ENCODE peak calls at places on chromosomes 7 and 10, in seven cellular contexts. One of them, this sample, is unnamed.

GRCh38 chr7:51017576-51018535 is 235.2 kb upstream of the GRB10 start:
- DNase-seq in lower lobe of right lung: no peak
- DNase-seq in ACHN: no peak
- DNase-seq in D341Med: no peak
- DNase-seq in NCI-H1694: no peak
- DNase-seq in HTR-8/SVneo: no peak
- DNase-seq in astrocyte of the spinal cord: no peak
- DNase-seq in this sample: no peak

GRCh38 chr10:102941401-102941800 is 23.3 kb downstream of the CNNM2 start:
- DNase-seq in NCI-H1694: no peak
- DNase-seq in astrocyte of the spinal cord: no peak
- DNase-seq in lower lobe of right lung: no peak
- DNase-seq in D341Med: no peak
- DNase-seq in HTR-8/SVneo: no peak
- DNase-seq in ACHN: no peak
- DNase-seq in this sample: no peak

GRCh38 chr7:128353189-128353588 is 8.3 kb downstream of the PRRT4 start:
- DNase-seq in astrocyte of the spinal cord: no peak
- DNase-seq in ACHN: no peak
- DNase-seq in NCI-H1694: no peak
- DNase-seq in D341Med: no peak
- DNase-seq in lower lobe of right lung: no peak
- DNase-seq in HTR-8/SVneo: no peak
- DNase-seq in this sample: no peak

GRCh38 chr7:138030679-138031351 is 28.9 kb upstream of the CREB3L2 start:
- DNase-seq in NCI-H1694: no peak
- DNase-seq in astrocyte of the spinal cord: no peak
- DNase-seq in HTR-8/SVneo: no peak
- DNase-seq in D341Med: no peak
- DNase-seq in lower lobe of right lung: no peak
- DNase-seq in ACHN: peak; percentile 17
- DNase-seq in this sample: peak; percentile 33

GRCh38 chr10:48604408-48605263 is at the start of gene ARHGAP22:
- DNase-seq in astrocyte of the spinal cord: peak; percentile 52
- DNase-seq in NCI-H1694: no peak
- DNase-seq in ACHN: peak; percentile 62
- DNase-seq in lower lobe of right lung: peak; percentile 56
- DNase-seq in HTR-8/SVneo: peak; percentile 73
- DNase-seq in D341Med: peak; percentile 60
- DNase-seq in this sample: peak; percentile 70

GRCh38 chr7:112665709-112666108 is 124.5 kb downstream of the TMEM168 start:
- DNase-seq in lower lobe of right lung: no peak
- DNase-seq in HTR-8/SVneo: no peak
- DNase-seq in astrocyte of the spinal cord: peak; percentile 25
- DNase-seq in NCI-H1694: no peak
- DNase-seq in ACHN: peak; percentile 36
- DNase-seq in D341Med: peak; percentile 49
- DNase-seq in this sample: peak; percentile 21

GRCh38 chr7:155983176-155983815 is 171.0 kb upstream of the SHH start:
- DNase-seq in D341Med: no peak
- DNase-seq in astrocyte of the spinal cord: no peak
- DNase-seq in HTR-8/SVneo: no peak
- DNase-seq in NCI-H1694: no peak
- DNase-seq in ACHN: no peak
- DNase-seq in lower lobe of right lung: no peak
- DNase-seq in this sample: no peak

GRCh38 chr10:63798599-63799498 is 277.6 kb downstream of the REEP3 start:
- DNase-seq in lower lobe of right lung: peak; percentile 69
- DNase-seq in ACHN: peak; percentile 9
- DNase-seq in NCI-H1694: no peak
- DNase-seq in HTR-8/SVneo: peak; percentile 41
- DNase-seq in astrocyte of the spinal cord: peak; percentile 98
- DNase-seq in D341Med: no peak
- DNase-seq in this sample: peak; percentile 96

GRCh38 chr10:87761892-87762291 is 56.1 kb downstream of the ATAD1 start:
- DNase-seq in D341Med: no peak
- DNase-seq in astrocyte of the spinal cord: peak; percentile 69
- DNase-seq in NCI-H1694: no peak
- DNase-seq in ACHN: peak; percentile 65
- DNase-seq in lower lobe of right lung: no peak
- DNase-seq in HTR-8/SVneo: peak; percentile 17
- DNase-seq in this sample: peak; percentile 39

GRCh38 chr7:102466097-102466496 is 1.3 kb downstream of the LRWD1 start:
- DNase-seq in NCI-H1694: no peak
- DNase-seq in ACHN: no peak
- DNase-seq in astrocyte of the spinal cord: no peak
- DNase-seq in D341Med: no peak
- DNase-seq in lower lobe of right lung: no peak
- DNase-seq in HTR-8/SVneo: no peak
- DNase-seq in this sample: no peak

GRCh38 chr10:72088879-72089585 is 681 bp upstream of the SPOCK2 start:
- DNase-seq in D341Med: no peak
- DNase-seq in astrocyte of the spinal cord: peak; percentile 8
- DNase-seq in NCI-H1694: peak; percentile 52
- DNase-seq in lower lobe of right lung: peak; percentile 64
- DNase-seq in ACHN: no peak
- DNase-seq in HTR-8/SVneo: no peak
- DNase-seq in this sample: no peak

GRCh38 chr7:38438938-38439337 is 165.5 kb upstream of the TARP start:
- DNase-seq in lower lobe of right lung: no peak
- DNase-seq in ACHN: no peak
- DNase-seq in HTR-8/SVneo: no peak
- DNase-seq in astrocyte of the spinal cord: no peak
- DNase-seq in NCI-H1694: no peak
- DNase-seq in D341Med: no peak
- DNase-seq in this sample: no peak

GRCh38 chr10:132357286-132358058 is 25.5 kb downstream of the LRRC27 start:
- DNase-seq in ACHN: no peak
- DNase-seq in lower lobe of right lung: no peak
- DNase-seq in astrocyte of the spinal cord: no peak
- DNase-seq in D341Med: no peak
- DNase-seq in HTR-8/SVneo: no peak
- DNase-seq in NCI-H1694: no peak
- DNase-seq in this sample: no peak

GRCh38 chr7:47335557-47336177 is 246.2 kb downstream of the TNS3 start:
- DNase-seq in astrocyte of the spinal cord: no peak
- DNase-seq in lower lobe of right lung: no peak
- DNase-seq in NCI-H1694: no peak
- DNase-seq in HTR-8/SVneo: no peak
- DNase-seq in D341Med: no peak
- DNase-seq in ACHN: no peak
- DNase-seq in this sample: no peak

GRCh38 chr10:131657318-131657984 is 243.4 kb upstream of the PPP2R2D start:
- DNase-seq in lower lobe of right lung: no peak
- DNase-seq in HTR-8/SVneo: no peak
- DNase-seq in ACHN: no peak
- DNase-seq in D341Med: no peak
- DNase-seq in NCI-H1694: no peak
- DNase-seq in astrocyte of the spinal cord: no peak
- DNase-seq in this sample: no peak

GRCh38 chr10:48652344-48652743 is 32.3 kb upstream of the WDFY4 start:
- DNase-seq in HTR-8/SVneo: no peak
- DNase-seq in D341Med: no peak
- DNase-seq in lower lobe of right lung: no peak
- DNase-seq in NCI-H1694: no peak
- DNase-seq in ACHN: no peak
- DNase-seq in astrocyte of the spinal cord: no peak
- DNase-seq in this sample: no peak

GRCh38 chr10:130910848-130911247 is 400.7 kb downstream of the TCERG1L start:
- DNase-seq in HTR-8/SVneo: no peak
- DNase-seq in ACHN: no peak
- DNase-seq in lower lobe of right lung: no peak
- DNase-seq in D341Med: no peak
- DNase-seq in NCI-H1694: no peak
- DNase-seq in astrocyte of the spinal cord: no peak
- DNase-seq in this sample: no peak

GRCh38 chr7:36016648-36017047 is 136.4 kb upstream of the EEPD1 start:
- DNase-seq in ACHN: no peak
- DNase-seq in D341Med: no peak
- DNase-seq in HTR-8/SVneo: no peak
- DNase-seq in astrocyte of the spinal cord: no peak
- DNase-seq in lower lobe of right lung: no peak
- DNase-seq in NCI-H1694: no peak
- DNase-seq in this sample: no peak

GRCh38 chr10:856405-857157 is 74.9 kb downstream of the LARP4B start:
- DNase-seq in astrocyte of the spinal cord: peak; percentile 14
- DNase-seq in lower lobe of right lung: no peak
- DNase-seq in HTR-8/SVneo: no peak
- DNase-seq in D341Med: no peak
- DNase-seq in NCI-H1694: no peak
- DNase-seq in ACHN: no peak
- DNase-seq in this sample: no peak

GRCh38 chr10:98486421-98486820 is 39.7 kb upstream of the HPS1 start:
- DNase-seq in HTR-8/SVneo: no peak
- DNase-seq in lower lobe of right lung: no peak
- DNase-seq in D341Med: no peak
- DNase-seq in NCI-H1694: no peak
- DNase-seq in astrocyte of the spinal cord: no peak
- DNase-seq in ACHN: no peak
- DNase-seq in this sample: no peak

GRCh38 chr7:151448261-151449252 is 8.6 kb upstream of the CRYGN start:
- DNase-seq in lower lobe of right lung: peak; percentile 74
- DNase-seq in astrocyte of the spinal cord: peak; percentile 66
- DNase-seq in HTR-8/SVneo: peak; percentile 75
- DNase-seq in NCI-H1694: peak; percentile 44
- DNase-seq in ACHN: peak; percentile 75
- DNase-seq in D341Med: peak; percentile 92
- DNase-seq in this sample: peak; percentile 86

GRCh38 chr7:91083855-91084644 is 180.2 kb upstream of the FZD1 start:
- DNase-seq in NCI-H1694: no peak
- DNase-seq in lower lobe of right lung: no peak
- DNase-seq in astrocyte of the spinal cord: no peak
- DNase-seq in D341Med: no peak
- DNase-seq in HTR-8/SVneo: no peak
- DNase-seq in ACHN: no peak
- DNase-seq in this sample: peak; percentile 59

GRCh38 chr7:121313793-121314676 is 14.8 kb upstream of the WNT16 start:
- DNase-seq in D341Med: peak; percentile 51
- DNase-seq in astrocyte of the spinal cord: peak; percentile 50
- DNase-seq in HTR-8/SVneo: no peak
- DNase-seq in ACHN: peak; percentile 25
- DNase-seq in NCI-H1694: peak; percentile 82
- DNase-seq in lower lobe of right lung: no peak
- DNase-seq in this sample: peak; percentile 43

GRCh38 chr7:115221484-115221883 is 299.6 kb downstream of the MDFIC start:
- DNase-seq in lower lobe of right lung: no peak
- DNase-seq in ACHN: no peak
- DNase-seq in astrocyte of the spinal cord: no peak
- DNase-seq in D341Med: no peak
- DNase-seq in HTR-8/SVneo: no peak
- DNase-seq in NCI-H1694: no peak
- DNase-seq in this sample: no peak

GRCh38 chr7:145106001-145106400 is 270.1 kb upstream of the TPK1 start:
- DNase-seq in lower lobe of right lung: no peak
- DNase-seq in ACHN: no peak
- DNase-seq in NCI-H1694: no peak
- DNase-seq in HTR-8/SVneo: no peak
- DNase-seq in D341Med: no peak
- DNase-seq in astrocyte of the spinal cord: no peak
- DNase-seq in this sample: no peak

GRCh38 chr10:110456523-110457091 is 41.1 kb upstream of the DUSP5 start:
- DNase-seq in ACHN: no peak
- DNase-seq in D341Med: no peak
- DNase-seq in astrocyte of the spinal cord: no peak
- DNase-seq in HTR-8/SVneo: peak; percentile 11
- DNase-seq in lower lobe of right lung: no peak
- DNase-seq in NCI-H1694: no peak
- DNase-seq in this sample: no peak

GRCh38 chr10:32077896-32078295 is 21.7 kb upstream of the KIF5B start:
- DNase-seq in ACHN: peak; percentile 41
- DNase-seq in astrocyte of the spinal cord: peak; percentile 50
- DNase-seq in HTR-8/SVneo: peak; percentile 73
- DNase-seq in D341Med: no peak
- DNase-seq in lower lobe of right lung: no peak
- DNase-seq in NCI-H1694: no peak
- DNase-seq in this sample: peak; percentile 70

GRCh38 chr7:122885583-122886356 is 490 bp downstream of the CADPS2 start:
- DNase-seq in NCI-H1694: peak; percentile 9
- DNase-seq in astrocyte of the spinal cord: peak; percentile 56
- DNase-seq in D341Med: peak; percentile 75
- DNase-seq in lower lobe of right lung: peak; percentile 45
- DNase-seq in HTR-8/SVneo: peak; percentile 8
- DNase-seq in ACHN: peak; percentile 80
- DNase-seq in this sample: peak; percentile 63

GRCh38 chr7:107148721-107149120 is 20.1 kb upstream of the HBP1 start:
- DNase-seq in ACHN: no peak
- DNase-seq in HTR-8/SVneo: no peak
- DNase-seq in lower lobe of right lung: no peak
- DNase-seq in D341Med: no peak
- DNase-seq in astrocyte of the spinal cord: no peak
- DNase-seq in NCI-H1694: no peak
- DNase-seq in this sample: no peak

GRCh38 chr10:43128958-43129706 is 9.1 kb upstream of the CSGALNACT2 start:
- DNase-seq in ACHN: peak; percentile 81
- DNase-seq in NCI-H1694: no peak
- DNase-seq in HTR-8/SVneo: peak; percentile 95
- DNase-seq in astrocyte of the spinal cord: peak; percentile 93
- DNase-seq in D341Med: no peak
- DNase-seq in lower lobe of right lung: no peak
- DNase-seq in this sample: peak; percentile 92

GRCh38 chr7:147756290-147756689 is 834.3 kb upstream of the C7orf33 start:
- DNase-seq in ACHN: no peak
- DNase-seq in lower lobe of right lung: no peak
- DNase-seq in astrocyte of the spinal cord: no peak
- DNase-seq in NCI-H1694: no peak
- DNase-seq in HTR-8/SVneo: no peak
- DNase-seq in D341Med: peak; percentile 49
- DNase-seq in this sample: no peak

GRCh38 chr10:5033061-5033770 is 29.6 kb upstream of the AKR1C2 start:
- DNase-seq in astrocyte of the spinal cord: peak; percentile 36
- DNase-seq in NCI-H1694: no peak
- DNase-seq in lower lobe of right lung: no peak
- DNase-seq in ACHN: peak; percentile 49
- DNase-seq in HTR-8/SVneo: no peak
- DNase-seq in D341Med: no peak
- DNase-seq in this sample: no peak

GRCh38 chr10:123577921-123578461 is 88.2 kb upstream of the GPR26 start:
- DNase-seq in HTR-8/SVneo: no peak
- DNase-seq in NCI-H1694: no peak
- DNase-seq in D341Med: no peak
- DNase-seq in lower lobe of right lung: no peak
- DNase-seq in astrocyte of the spinal cord: no peak
- DNase-seq in ACHN: no peak
- DNase-seq in this sample: no peak

GRCh38 chr10:30413996-30414576 is 19.9 kb upstream of the MAP3K8 start:
- DNase-seq in astrocyte of the spinal cord: peak; percentile 68
- DNase-seq in NCI-H1694: peak; percentile 32
- DNase-seq in HTR-8/SVneo: peak; percentile 75
- DNase-seq in ACHN: peak; percentile 55
- DNase-seq in D341Med: peak; percentile 69
- DNase-seq in lower lobe of right lung: no peak
- DNase-seq in this sample: peak; percentile 76

This sample was measured in astrocyte of the hippocampus.